ENCODE peak calls at places on chromosomes 3 and 15, in seven cellular contexts. P is esophagus squamous epithelium; E is fibroblast of lung; T is CD8-positive, alpha-beta memory T cell; I is spleen; B is pancreas; G is cardiac muscle cell. A is an unnamed sample.

GRCh38 chr3:8625991-8626390 is 18.6 kb downstream of the SSUH2 start:
- DNase-seq in E (peak; percentile 67), B (no peak), G (no peak), T (no peak), I (no peak), P (no peak), A (no peak)

GRCh38 chr3:161576733-161577510 is 80.3 kb downstream of the OTOL1 start:
- DNase-seq in B (no peak), T (no peak), I (no peak), E (no peak), P (no peak), G (no peak), A (no peak)

GRCh38 chr15:59180946-59181345 is 25.7 kb upstream of the LDHAL6B start:
- DNase-seq in T (no peak), B (no peak), G (no peak), E (peak; percentile 73), P (no peak), I (no peak), A (no peak)

GRCh38 chr3:130414457-130414856 is 69.0 kb downstream of the COL6A5 start:
- DNase-seq in P (no peak), G (no peak), T (no peak), I (no peak), E (no peak), B (no peak), A (no peak)

GRCh38 chr3:119176778-119177177 is 3.4 kb downstream of the UPK1B start:
- DNase-seq in P (no peak), G (no peak), B (no peak), E (no peak), I (no peak), T (no peak), A (no peak)

GRCh38 chr15:27017168-27017809 is 46.3 kb downstream of the GABRG3 start:
- DNase-seq in P (no peak), B (no peak), G (peak; percentile 74), E (peak; percentile 72), I (no peak), T (no peak), A (no peak)

GRCh38 chr3:169165196-169166159 is 498.0 kb downstream of the MECOM start:
- DNase-seq in T (no peak), I (no peak), P (no peak), E (no peak), G (no peak), B (no peak), A (no peak)

GRCh38 chr3:179149239-179149887 is 1.2 kb downstream of the PIK3CA start:
- DNase-seq in G (peak; percentile 57), B (no peak), P (no peak), T (peak; percentile 23), I (no peak), E (peak; percentile 45), A (no peak)

GRCh38 chr15:83305696-83306291 is 21.3 kb upstream of the BNC1 start:
- DNase-seq in E (peak; percentile 76), B (no peak), T (no peak), P (no peak), I (no peak), G (peak; percentile 23), A (no peak)

GRCh38 chr3:61938878-61939549 is 377.6 kb downstream of the PTPRG start:
- DNase-seq in I (no peak), E (no peak), T (no peak), B (no peak), G (no peak), P (no peak), A (no peak)

GRCh38 chr15:66650433-66650832 is 51.6 kb upstream of the SMAD6 start:
- DNase-seq in B (no peak), P (no peak), I (no peak), G (no peak), T (no peak), E (no peak), A (peak; percentile 75)

GRCh38 chr3:4980229-4981159 is 1.3 kb downstream of the BHLHE40 start:
- DNase-seq in B (peak; percentile 97), E (peak; percentile 94), P (peak; percentile 73), I (peak; percentile 97), G (peak; percentile 87), T (peak; percentile 86), A (peak; percentile 97)

GRCh38 chr15:57947781-57948180 is 117.7 kb downstream of the ALDH1A2 start:
- DNase-seq in I (no peak), P (no peak), G (peak; percentile 23), T (no peak), B (no peak), E (no peak), A (no peak)

GRCh38 chr15:52171807-52172206 is 19.4 kb downstream of the GNB5 start:
- DNase-seq in I (no peak), T (no peak), P (no peak), G (no peak), B (no peak), E (no peak), A (no peak)

GRCh38 chr15:65057549-65057940 is 10.2 kb downstream of the RASL12 start:
- DNase-seq in T (no peak), P (no peak), E (no peak), G (no peak), B (no peak), I (no peak), A (no peak)
- H3K4me1 ChIP-seq in T (no peaks in the 10 kb centered on the region), P (peaks cover 25% of the 10 kb centered on the region), E (peaks cover 19% of the 10 kb centered on the region), G (peaks cover 3% of the 10 kb centered on the region), B (no peaks in the 10 kb centered on the region), I (no peaks in the 10 kb centered on the region), A (peaks cover 75% of the 10 kb centered on the region)

GRCh38 chr3:194285859-194286197 is 65.3 kb downstream of the CPN2 start:
- DNase-seq in G (no peak), I (no peak), P (no peak), T (no peak), E (peak; percentile 56), B (no peak), A (no peak)
- H3K4me3 ChIP-seq in G (no peak overlapping the region), I (no peak overlapping the region), P (no peak overlapping the region), T (no peak overlapping the region), E (no peak overlapping the region), B (no peak overlapping the region), A (no peak overlapping the region)

DNA sequence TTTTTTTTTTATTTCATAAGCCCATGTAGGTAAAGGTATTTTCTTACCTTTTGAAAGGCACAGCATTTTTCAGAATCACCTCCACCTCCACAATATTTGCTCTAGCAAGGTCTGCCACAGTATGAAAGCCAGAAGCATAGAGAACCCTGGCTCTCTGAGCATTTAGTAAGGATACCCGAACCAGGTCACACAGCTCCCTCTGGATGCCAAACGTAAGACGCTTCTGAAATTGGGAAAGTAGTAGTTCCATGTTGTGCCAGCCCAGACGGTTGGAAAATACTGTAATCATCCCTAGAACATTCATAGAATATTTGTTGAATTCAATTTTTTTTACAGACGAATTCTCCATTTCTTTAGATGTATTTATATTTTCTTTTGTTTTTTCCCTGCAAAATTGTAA is 52.4 kb downstream of the POLQ start:
- DNase-seq in B (no peak), T (no peak), G (no peak), I (no peak), P (no peak), E (no peak), A (no peak)
- H3K36me3 ChIP-seq in B (no peaks in the 10 kb centered on the region), T (no peaks in the 10 kb centered on the region), G (no peaks in the 10 kb centered on the region), I (peaks cover 56% of the 10 kb centered on the region), P (no peaks in the 10 kb centered on the region), E (no peaks in the 10 kb centered on the region), A (no peaks in the 10 kb centered on the region)

GRCh38 chr15:81333363-81333762 is 9.4 kb upstream of the STARD5 start:
- DNase-seq in T (no peak), G (no peak), E (no peak), P (no peak), B (no peak), I (no peak), A (no peak)
- H3K4me1 ChIP-seq in T (peaks cover 9% of the 10 kb centered on the region), G (peaks cover 11% of the 10 kb centered on the region), E (peaks cover 10% of the 10 kb centered on the region), P (no peaks in the 10 kb centered on the region), B (no peaks in the 10 kb centered on the region), I (no peaks in the 10 kb centered on the region), A (peaks cover 13% of the 10 kb centered on the region)

GRCh38 chr3:16148213-16148612 is 26.3 kb upstream of the GALNT15 start:
- DNase-seq in B (no peak), T (no peak), E (no peak), G (no peak), I (no peak), P (no peak), A (no peak)

GRCh38 chr3:16147226-16147625 is 27.3 kb upstream of the GALNT15 start:
- DNase-seq in G (no peak), T (no peak), P (no peak), I (no peak), E (peak; percentile 65), B (no peak), A (no peak)

GRCh38 chr3:16150285-16150684 is 24.2 kb upstream of the GALNT15 start:
- DNase-seq in E (no peak), I (no peak), T (no peak), B (no peak), P (no peak), G (no peak), A (no peak)

GRCh38 chr3:16148783-16149182 is 25.7 kb upstream of the GALNT15 start:
- DNase-seq in I (no peak), T (no peak), P (no peak), E (peak; percentile 94), G (no peak), B (no peak), A (peak; percentile 82)

GRCh38 chr3:16151109-16151508 is 23.4 kb upstream of the GALNT15 start:
- DNase-seq in P (no peak), B (no peak), E (peak; percentile 93), T (no peak), I (no peak), G (no peak), A (peak; percentile 17)
- H3K4me3 ChIP-seq in P (no peak overlapping the region), B (no peak overlapping the region), E (no peak overlapping the region), T (no peak overlapping the region), I (no peak overlapping the region), G (no peak overlapping the region), A (no peak overlapping the region)

DNA sequence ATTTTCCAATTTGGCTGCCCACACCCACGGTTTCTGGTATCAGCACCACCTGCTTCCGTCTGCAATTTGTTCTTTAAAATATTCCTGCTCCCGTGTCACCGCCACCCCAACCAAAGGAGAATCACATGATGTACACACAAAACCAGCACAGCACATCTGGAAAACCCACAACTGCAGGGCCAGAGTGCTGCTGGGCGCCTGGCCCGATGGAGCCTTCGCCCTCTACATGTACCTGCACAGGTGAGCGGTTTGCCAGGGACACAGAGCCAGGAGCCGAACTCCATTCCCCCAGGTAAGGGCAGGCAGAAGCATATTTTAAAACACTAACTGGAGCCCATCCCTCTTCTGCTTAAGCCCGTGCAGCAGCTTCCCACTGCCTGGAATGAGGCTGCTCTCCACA is 75.6 kb downstream of the ADAMTS17 start:
- DNase-seq in G (no peak), T (no peak), E (no peak), P (no peak), I (no peak), B (no peak), A (no peak)
- H3K36me3 ChIP-seq in G (no peaks in the 10 kb centered on the region), T (no peaks in the 10 kb centered on the region), E (no peaks in the 10 kb centered on the region), P (peaks cover 10% of the 10 kb centered on the region), I (no peaks in the 10 kb centered on the region), B (no peaks in the 10 kb centered on the region), A (no peaks in the 10 kb centered on the region)

A was measured in ascending aorta.